ENCODE peak calls at places on chromosomes 3 and 15, in six cellular contexts. O is fibroblast of mammary gland, Z is breast epithelium, G is posterior cingulate gyrus, X is NCI-H460, W is progenitor cell of endocrine pancreas. Q is an unnamed sample.

GRCh38 chr3:100076544-100077529 is 37.5 kb downstream of the FILIP1L start:
- DNase-seq in O (no peak), Z (no peak), G (no peak), X (no peak), W (no peak), Q (peak; percentile 53)

GRCh38 chr15:98983333-98983732 is 24.3 kb downstream of the PGPEP1L start:
- DNase-seq in O (peak; percentile 88), Z (no peak), G (no peak), X (peak; percentile 49), W (no peak), Q (no peak)

GRCh38 chr3:117105650-117106049 is 396.1 kb downstream of the TUSC7 start:
- DNase-seq in O (peak; percentile 83), Z (no peak), G (no peak), X (no peak), W (no peak), Q (no peak)

GRCh38 chr15:28107111-28107893 is 8.2 kb upstream of the OCA2 start:
- DNase-seq in O (peak; percentile 22), Z (no peak), G (no peak), X (no peak), W (peak; percentile 29), Q (no peak)

GRCh38 chr3:101119535-101119934 is 126.3 kb upstream of the ABI3BP start:
- DNase-seq in O (peak; percentile 84), Z (no peak), G (no peak), X (no peak), W (no peak), Q (no peak)

GRCh38 chr3:123773681-123774431 is 110.3 kb downstream of the MYLK start:
- DNase-seq in O (peak; percentile 89), Z (no peak), G (no peak), X (no peak), W (no peak), Q (no peak)

GRCh38 chr3:65483475-65483874 is 555.2 kb downstream of the MAGI1 start:
- DNase-seq in O (peak; percentile 22), Z (peak; percentile 68), G (peak; percentile 48), X (no peak), W (no peak), Q (peak; percentile 6)

GRCh38 chr3:113183748-113184661 is 27.4 kb upstream of the BOC start:
- DNase-seq in O (peak; percentile 41), Z (no peak), G (no peak), X (no peak), W (no peak), Q (no peak)

GRCh38 chr15:70036585-70037343 is 61.0 kb downstream of the TLE3 start:
- DNase-seq in O (no peak), Z (no peak), G (no peak), X (no peak), W (no peak), Q (no peak)

GRCh38 chr3:18223591-18224338 is 201.4 kb downstream of the SATB1 start:
- DNase-seq in O (no peak), Z (no peak), G (no peak), X (no peak), W (no peak), Q (no peak)

GRCh38 chr15:38490231-38490630 is 36.3 kb downstream of the FAM98B start:
- DNase-seq in O (no peak), Z (no peak), G (no peak), X (no peak), W (no peak), Q (no peak)

GRCh38 chr3:10483364-10483675 is 22.1 kb downstream of the ATP2B2 start:
- DNase-seq in O (no peak), Z (no peak), G (no peak), X (no peak), W (no peak), Q (no peak)